ENCODE peak calls at places on chromosomes 11 and 22, in four cellular contexts. W is hepatocyte, N is HFF-Myc, A is stomach. V is an unnamed sample.

GRCh38 chr11:57476883-57477506 is 16.7 kb downstream of the RTN4RL2 start:
- DNase-seq in W (peak; percentile 69), N (no peak), A (peak; percentile 68), V (peak; percentile 67)

GRCh38 chr22:48676266-48677167 is 1151.2 kb downstream of the BRD1 start:
- DNase-seq in W (no peak), N (no peak), A (no peak), V (no peak)

GRCh38 chr11:57429946-57430345 is 3.0 kb upstream of the SLC43A3 start:
- DNase-seq in W (no peak), N (no peak), A (peak; percentile 27), V (no peak)

GRCh38 chr22:45574069-45574703 is 71.5 kb downstream of the FBLN1 start:
- DNase-seq in W (peak; percentile 5), N (no peak), A (no peak), V (no peak)

GRCh38 chr11:8235925-8236324 is 27.8 kb downstream of the LMO1 start:
- DNase-seq in W (no peak), N (no peak), A (no peak), V (no peak)

GRCh38 chr11:57432714-57433163 is 5.8 kb upstream of the SLC43A3 start:
- DNase-seq in W (peak; percentile 59), N (no peak), A (no peak), V (no peak)

GRCh38 chr11:125272822-125273221 is 108.3 kb downstream of the PKNOX2 start:
- DNase-seq in W (no peak), N (no peak), A (no peak), V (no peak)

GRCh38 chr11:57116654-57117053 is 65.1 kb upstream of the LRRC55 start:
- DNase-seq in W (peak; percentile 42), N (peak; percentile 11), A (peak; percentile 29), V (peak; percentile 41)

GRCh38 chr11:976431-977160 is 50.9 kb downstream of the AP2A2 start:
- DNase-seq in W (no peak), N (no peak), A (no peak), V (no peak)

GRCh38 chr22:43287441-43287840 is 55.7 kb downstream of the SCUBE1 start:
- DNase-seq in W (no peak), N (no peak), A (no peak), V (no peak)

GRCh38 chr22:23613193-23613973 is 18.7 kb downstream of the DRICH1 start:
- DNase-seq in W (no peak), N (no peak), A (no peak), V (no peak)

DNA sequence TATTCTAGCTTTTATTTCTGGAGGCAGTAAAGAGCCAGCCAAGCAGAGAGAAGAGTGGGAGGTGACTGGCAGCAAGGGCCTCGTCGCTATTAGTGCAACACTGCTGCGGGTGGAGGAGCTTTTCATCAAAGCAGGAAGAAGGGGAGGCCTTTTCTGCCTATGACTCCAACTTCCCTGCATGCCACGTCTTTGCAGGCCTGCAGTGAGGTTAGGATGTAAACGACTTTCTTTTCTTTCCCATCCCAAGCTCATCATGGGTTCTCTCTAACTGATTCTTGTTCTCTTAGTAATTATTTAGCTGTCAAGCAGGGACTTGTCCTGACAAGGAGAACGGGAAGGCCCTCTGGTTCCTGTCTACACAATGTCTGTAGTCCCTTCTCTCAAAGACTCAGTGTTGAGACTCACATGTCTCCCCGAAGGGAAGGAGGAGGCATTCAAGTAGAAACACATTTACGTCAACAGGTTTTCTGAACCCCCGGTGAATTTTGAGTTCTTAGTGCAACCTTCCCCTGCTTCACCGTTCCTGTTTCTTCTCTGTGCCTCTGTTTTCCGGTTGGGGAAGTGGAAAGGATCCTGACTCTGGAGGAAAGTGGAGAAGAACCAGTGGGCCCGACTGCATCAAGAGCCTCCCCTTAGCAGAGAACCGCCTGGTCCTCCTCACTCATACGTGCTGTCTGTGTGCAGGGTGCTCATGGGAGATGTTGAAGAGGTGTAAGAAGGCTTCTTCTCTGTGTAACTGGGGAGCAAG is 56.9 kb downstream of the PACS1 start:
- DNase-seq in W (peak; percentile 65), N (no peak), A (peak; percentile 56), V (peak; percentile 32)
- H3K4me3 ChIP-seq in W (no peak overlapping the region), N (no peak overlapping the region), A (no peak overlapping the region), V (no peak overlapping the region)

GRCh38 chr11:107747622-107748021 is 35.8 kb upstream of the SLN start:
- DNase-seq in W (no peak), N (no peak), A (no peak), V (no peak)

GRCh38 chr11:107740256-107740655 is 28.4 kb upstream of the SLN start:
- DNase-seq in W (no peak), N (no peak), A (no peak), V (no peak)

GRCh38 chr11:107743161-107743560 is 31.3 kb upstream of the SLN start:
- DNase-seq in W (no peak), N (no peak), A (no peak), V (no peak)

GRCh38 chr11:107741044-107741823 is 29.4 kb upstream of the SLN start:
- DNase-seq in W (peak; percentile 25), N (peak; percentile 19), A (no peak), V (no peak)

DNA sequence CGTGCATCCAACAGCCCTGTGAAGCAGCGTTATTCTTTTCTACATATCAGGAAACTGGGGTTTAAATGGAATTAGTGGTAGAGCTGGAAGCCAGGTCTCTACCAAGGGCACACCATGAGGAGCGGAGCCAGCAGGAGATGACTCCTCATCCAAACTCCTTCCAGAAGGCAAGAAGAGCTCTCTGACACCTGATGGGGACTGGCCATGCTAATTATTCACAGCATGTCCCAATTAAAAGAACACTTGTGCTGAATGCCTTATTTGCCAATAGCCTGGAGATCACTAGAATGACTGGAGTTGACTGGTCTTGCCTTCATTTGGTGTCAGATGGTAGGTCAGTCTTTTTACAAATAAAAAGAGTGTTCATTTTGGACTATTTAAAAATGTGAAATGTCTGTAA is 32.9 kb upstream of the SLN start:
- DNase-seq in W (no peak), N (no peak), A (no peak), V (no peak)
- H3K4me3 ChIP-seq in W (no peak overlapping the region), N (no peak overlapping the region), A (no peak overlapping the region), V (no peak overlapping the region)

GRCh38 chr11:114183041-114183511 is 113.1 kb upstream of the NNMT start:
- DNase-seq in W (no peak), N (no peak), A (no peak), V (no peak)
- H3K4me3 ChIP-seq in W (no peak overlapping the region), N (no peak overlapping the region), A (peak overlapping the region; percentile 8), V (no peak overlapping the region)

GRCh38 chr22:20547029-20547428 is 39.6 kb downstream of the MED15 start:
- DNase-seq in W (no peak), N (no peak), A (no peak), V (no peak)

GRCh38 chr22:20550851-20551744 is 43.7 kb downstream of the MED15 start:
- DNase-seq in W (peak; percentile 55), N (no peak), A (no peak), V (no peak)

GRCh38 chr22:20548806-20549205 is 41.4 kb downstream of the MED15 start:
- DNase-seq in W (no peak), N (no peak), A (no peak), V (no peak)

GRCh38 chr22:20550057-20550817 is 42.8 kb downstream of the MED15 start:
- DNase-seq in W (no peak), N (no peak), A (no peak), V (no peak)

GRCh38 chr22:20549232-20549841 is 41.9 kb downstream of the MED15 start:
- DNase-seq in W (no peak), N (no peak), A (no peak), V (no peak)
- H3K4me3 ChIP-seq in W (no peak overlapping the region), N (no peak overlapping the region), A (no peak overlapping the region), V (no peak overlapping the region)

GRCh38 chr11:46896719-46897406 is 21.5 kb downstream of the LRP4 start:
- DNase-seq in W (peak; percentile 74), N (no peak), A (no peak), V (no peak)
- H3K4me3 ChIP-seq in W (no peak overlapping the region), N (no peak overlapping the region), A (no peak overlapping the region), V (no peak overlapping the region)